ENCODE peak calls at places on chromosomes 12 and 14, in ten cellular contexts. K is EL; W is nucleus accumbens; L is psoas muscle; B is ovary; I is activated T-helper 1 cell treated with anti-CD3 and anti-CD28 coated beads, Interleukin-12 subunit alpha, Interleukin-12 subunit beta, Interleukin-2, Interleukin-4 antibody, amounts not matched to agents 30 ng/mL and 10 ng/mL and 1 ng/mL, durations not matched to agents 14 hours and 24 hours and 36 hours; N is IMR-90; G is erythroblast; T is AG04450; V is NCI-H1105 treated with DMSO at 0.1 percent for 48 hours. U is an unnamed sample.

GRCh38 chr12:19886805-19887105 is 447.5 kb downstream of the AEBP2 start:
- DNase-seq in L (no peak), G (no peak), W (no peak), V (no peak), B (no peak), K (no peak), I (no peak), N (peak; percentile 21), T (no peak), U (no peak)

GRCh38 chr12:121741743-121742142 is 29.2 kb downstream of the TMEM120B start:
- DNase-seq in T (no peak), G (no peak), V (no peak), K (no peak), W (no peak), I (no peak), L (no peak), B (no peak), N (no peak), U (no peak)

GRCh38 chr12:118694128-118694775 is 287.1 kb upstream of the SRRM4 start:
- DNase-seq in N (no peak), K (no peak), I (no peak), B (no peak), G (no peak), V (no peak), L (no peak), T (no peak), W (no peak), U (no peak)

GRCh38 chr12:117427176-117427575 is 65.8 kb upstream of the NOS1 start:
- DNase-seq in I (no peak), W (no peak), L (no peak), V (no peak), B (no peak), K (no peak), T (no peak), N (no peak), G (no peak), U (no peak)

GRCh38 chr12:2640709-2641108 is 154.1 kb upstream of the FKBP4 start:
- DNase-seq in I (no peak), L (no peak), V (no peak), T (peak; percentile 90), N (peak; percentile 99), B (no peak), W (peak; percentile 9), G (peak; percentile 4), K (peak; percentile 95), U (no peak)

GRCh38 chr12:2198088-2198501 is 145.3 kb downstream of the CACNA1C start:
- DNase-seq in T (no peak), N (peak; percentile 64), G (no peak), K (peak; percentile 88), L (no peak), W (peak; percentile 15), V (no peak), B (peak; percentile 24), I (no peak), U (no peak)

GRCh38 chr12:25056486-25057130 is 107.7 kb upstream of the BCAT1 start:
- DNase-seq in V (no peak), W (no peak), L (no peak), N (no peak), I (no peak), B (no peak), T (no peak), G (no peak), K (no peak), U (no peak)

GRCh38 chr12:108133482-108133881 is 4.4 kb downstream of the WSCD2 start:
- DNase-seq in N (no peak), G (no peak), V (peak; percentile 70), B (no peak), L (no peak), K (no peak), I (no peak), W (no peak), T (no peak), U (no peak)

GRCh38 chr12:54258286-54258685 is 21.6 kb downstream of the CBX5 start:
- DNase-seq in N (peak; percentile 70), L (no peak), G (no peak), T (no peak), V (no peak), K (peak; percentile 68), I (no peak), B (no peak), W (no peak), U (no peak)

GRCh38 chr12:18706798-18707197 is 31.0 kb downstream of the PLCZ1 start:
- DNase-seq in L (peak; percentile 23), V (no peak), N (no peak), K (peak; percentile 51), T (no peak), G (no peak), W (no peak), B (no peak), I (no peak), U (no peak)

GRCh38 chr12:55908726-55909512 is 18.8 kb downstream of the PYM1 start:
- DNase-seq in B (no peak), I (no peak), L (no peak), V (no peak), W (no peak), N (peak; percentile 51), K (peak; percentile 33), G (no peak), T (no peak), U (no peak)

GRCh38 chr12:104958946-104959841 is 1.1 kb upstream of the SLC41A2 start:
- DNase-seq in L (no peak), W (no peak), K (peak; percentile 63), I (no peak), N (peak; percentile 51), B (no peak), V (no peak), G (peak; percentile 60), T (no peak), U (no peak)

GRCh38 chr12:10615532-10615931 is 2.1 kb upstream of the MAGOHB start:
- DNase-seq in N (no peak), V (no peak), K (no peak), W (no peak), L (no peak), G (no peak), T (no peak), B (no peak), I (no peak), U (no peak)

GRCh38 chr14:69171569-69171968 is 18.6 kb upstream of the DCAF5 start:
- DNase-seq in V (no peak), L (no peak), B (no peak), T (no peak), G (no peak), N (no peak), K (no peak), I (no peak), W (no peak), U (no peak)

GRCh38 chr14:67641902-67642749 is 22.4 kb downstream of the ARG2 start:
- DNase-seq in T (no peak), N (no peak), K (no peak), L (no peak), B (no peak), W (no peak), V (no peak), G (peak; percentile 76), I (no peak), U (no peak)

GRCh38 chr12:40505327-40505726 is 186.9 kb upstream of the CNTN1 start:
- DNase-seq in K (no peak), L (no peak), T (no peak), V (no peak), W (no peak), G (no peak), B (no peak), N (no peak), I (no peak), U (no peak)

GRCh38 chr14:24734917-24735500 is 101.0 kb upstream of the GZMB start:
- DNase-seq in I (no peak), B (no peak), V (peak; percentile 87), W (peak; percentile 47), L (no peak), N (peak; percentile 69), T (peak; percentile 3), K (peak; percentile 68), G (peak; percentile 78), U (no peak)

GRCh38 chr14:75280448-75280830 is 1.8 kb downstream of the FOS start:
- DNase-seq in W (no peak), I (no peak), T (no peak), L (no peak), N (peak; percentile 29), K (no peak), V (no peak), B (no peak), G (peak; percentile 54), U (no peak)

GRCh38 chr12:123973552-123974341 is 732 bp downstream of the ZNF664 start:
- DNase-seq in W (peak; percentile 66), G (peak; percentile 60), I (peak; percentile 22), K (peak; percentile 40), T (no peak), N (peak; percentile 10), V (peak; percentile 33), L (peak; percentile 72), B (peak; percentile 39), U (peak; percentile 36)

GRCh38 chr14:95442633-95443021 is 73.8 kb downstream of the SYNE3 start:
- DNase-seq in K (peak; percentile 78), T (peak; percentile 57), L (peak; percentile 88), N (peak; percentile 76), I (peak; percentile 56), B (peak; percentile 83), V (peak; percentile 80), W (peak; percentile 85), G (peak; percentile 85), U (peak; percentile 59)

GRCh38 chr12:76028649-76029277 is 2.8 kb downstream of the PHLDA1 start:
- DNase-seq in V (no peak), B (no peak), G (no peak), L (no peak), T (no peak), N (no peak), I (no peak), W (no peak), K (no peak), U (no peak)

GRCh38 chr12:67006612-67007011 is 262.5 kb upstream of the CAND1 start:
- DNase-seq in I (no peak), W (no peak), K (no peak), T (no peak), L (no peak), N (no peak), B (no peak), G (no peak), V (no peak), U (no peak)

GRCh38 chr12:109554761-109555160 is 18.5 kb downstream of the MMAB start:
- DNase-seq in K (no peak), L (no peak), I (no peak), B (no peak), G (no peak), N (no peak), V (peak; percentile 11), T (no peak), W (no peak), U (no peak)

GRCh38 chr12:125540580-125541204 is 475.5 kb downstream of the AACS start:
- DNase-seq in I (no peak), K (no peak), W (no peak), G (no peak), T (no peak), N (no peak), B (no peak), L (no peak), V (no peak), U (no peak)

GRCh38 chr14:95235351-95235750 is 78.0 kb upstream of the DICER1 start:
- DNase-seq in V (no peak), W (no peak), T (no peak), G (no peak), I (no peak), K (no peak), L (no peak), B (no peak), N (no peak), U (no peak)

GRCh38 chr12:59650594-59651229 is 54.9 kb downstream of the SLC16A7 start:
- DNase-seq in N (peak; percentile 15), L (no peak), T (no peak), I (no peak), V (no peak), G (no peak), B (no peak), K (no peak), W (no peak), U (no peak)

GRCh38 chr12:109759076-109759420 is 45.4 kb downstream of the FAM222A start:
- DNase-seq in W (no peak), G (no peak), T (no peak), B (no peak), N (no peak), K (no peak), L (peak; percentile 23), I (no peak), V (no peak), U (peak; percentile 12)

U was measured in natural killer cell.